ENCODE peak calls at places on chromosomes 2 and 18, in seven cellular contexts. One of them, this sample, is unnamed.

GRCh38 chr2:68302281-68302680 is 17.5 kb downstream of the CNRIP1 start:
- DNase-seq in anterior cingulate cortex: no peak
- DNase-seq in IMR-90: peak; percentile 39
- DNase-seq in SW 1271: no peak
- DNase-seq in activated CD4-positive, CD25-positive, alpha-beta regulatory T cell treated with anti-CD3 and anti-CD28 coated beads, Interleukin-2, amount 50 U/mL, for 72 hours: no peak
- DNase-seq in pons: no peak
- DNase-seq in NCI-H345: no peak
- DNase-seq in this sample: no peak

GRCh38 chr18:69291755-69292154 is 108.9 kb upstream of the DOK6 start:
- DNase-seq in SW 1271: no peak
- DNase-seq in pons: no peak
- DNase-seq in activated CD4-positive, CD25-positive, alpha-beta regulatory T cell treated with anti-CD3 and anti-CD28 coated beads, Interleukin-2, amount 50 U/mL, for 72 hours: no peak
- DNase-seq in NCI-H345: no peak
- DNase-seq in anterior cingulate cortex: no peak
- DNase-seq in IMR-90: no peak
- DNase-seq in this sample: no peak

GRCh38 chr18:50812834-50813233 is 7.0 kb downstream of the MRO start:
- DNase-seq in NCI-H345: no peak
- DNase-seq in IMR-90: no peak
- DNase-seq in activated CD4-positive, CD25-positive, alpha-beta regulatory T cell treated with anti-CD3 and anti-CD28 coated beads, Interleukin-2, amount 50 U/mL, for 72 hours: no peak
- DNase-seq in pons: no peak
- DNase-seq in anterior cingulate cortex: no peak
- DNase-seq in SW 1271: no peak
- DNase-seq in this sample: no peak

GRCh38 chr2:47034973-47035609 is 119.5 kb upstream of the MCFD2 start:
- DNase-seq in NCI-H345: no peak
- DNase-seq in activated CD4-positive, CD25-positive, alpha-beta regulatory T cell treated with anti-CD3 and anti-CD28 coated beads, Interleukin-2, amount 50 U/mL, for 72 hours: no peak
- DNase-seq in SW 1271: no peak
- DNase-seq in IMR-90: no peak
- DNase-seq in pons: peak; percentile 79
- DNase-seq in anterior cingulate cortex: no peak
- DNase-seq in this sample: peak; percentile 64

GRCh38 chr2:181977661-181978350 is 7.8 kb upstream of the PPP1R1C start:
- DNase-seq in anterior cingulate cortex: no peak
- DNase-seq in activated CD4-positive, CD25-positive, alpha-beta regulatory T cell treated with anti-CD3 and anti-CD28 coated beads, Interleukin-2, amount 50 U/mL, for 72 hours: no peak
- DNase-seq in IMR-90: peak; percentile 76
- DNase-seq in NCI-H345: no peak
- DNase-seq in pons: no peak
- DNase-seq in SW 1271: no peak
- DNase-seq in this sample: no peak

GRCh38 chr2:19026156-19026660 is 332.2 kb downstream of the OSR1 start:
- DNase-seq in IMR-90: no peak
- DNase-seq in NCI-H345: no peak
- DNase-seq in pons: no peak
- DNase-seq in activated CD4-positive, CD25-positive, alpha-beta regulatory T cell treated with anti-CD3 and anti-CD28 coated beads, Interleukin-2, amount 50 U/mL, for 72 hours: no peak
- DNase-seq in SW 1271: no peak
- DNase-seq in anterior cingulate cortex: no peak
- DNase-seq in this sample: no peak

GRCh38 chr2:217839073-217839749 is 163.6 kb downstream of the TNS1 start:
- DNase-seq in SW 1271: no peak
- DNase-seq in anterior cingulate cortex: no peak
- DNase-seq in NCI-H345: no peak
- DNase-seq in IMR-90: no peak
- DNase-seq in activated CD4-positive, CD25-positive, alpha-beta regulatory T cell treated with anti-CD3 and anti-CD28 coated beads, Interleukin-2, amount 50 U/mL, for 72 hours: no peak
- DNase-seq in pons: no peak
- DNase-seq in this sample: no peak

GRCh38 chr2:15631883-15632282 is 40.2 kb downstream of the DDX1 start:
- DNase-seq in pons: no peak
- DNase-seq in NCI-H345: no peak
- DNase-seq in anterior cingulate cortex: no peak
- DNase-seq in SW 1271: no peak
- DNase-seq in activated CD4-positive, CD25-positive, alpha-beta regulatory T cell treated with anti-CD3 and anti-CD28 coated beads, Interleukin-2, amount 50 U/mL, for 72 hours: no peak
- DNase-seq in IMR-90: no peak
- DNase-seq in this sample: no peak

GRCh38 chr18:45562567-45563479 is 52.5 kb upstream of the SLC14A2 start:
- DNase-seq in pons: no peak
- DNase-seq in IMR-90: no peak
- DNase-seq in SW 1271: no peak
- DNase-seq in NCI-H345: no peak
- DNase-seq in anterior cingulate cortex: no peak
- DNase-seq in activated CD4-positive, CD25-positive, alpha-beta regulatory T cell treated with anti-CD3 and anti-CD28 coated beads, Interleukin-2, amount 50 U/mL, for 72 hours: no peak
- DNase-seq in this sample: no peak

GRCh38 chr2:138086556-138086955 is 122.3 kb downstream of the HNMT start:
- DNase-seq in anterior cingulate cortex: no peak
- DNase-seq in NCI-H345: no peak
- DNase-seq in pons: no peak
- DNase-seq in activated CD4-positive, CD25-positive, alpha-beta regulatory T cell treated with anti-CD3 and anti-CD28 coated beads, Interleukin-2, amount 50 U/mL, for 72 hours: no peak
- DNase-seq in IMR-90: peak; percentile 51
- DNase-seq in SW 1271: no peak
- DNase-seq in this sample: no peak

GRCh38 chr2:208072250-208072892 is 47.0 kb upstream of the PLEKHM3 start:
- DNase-seq in activated CD4-positive, CD25-positive, alpha-beta regulatory T cell treated with anti-CD3 and anti-CD28 coated beads, Interleukin-2, amount 50 U/mL, for 72 hours: peak; percentile 41
- DNase-seq in anterior cingulate cortex: no peak
- DNase-seq in SW 1271: no peak
- DNase-seq in NCI-H345: peak; percentile 51
- DNase-seq in pons: peak; percentile 64
- DNase-seq in IMR-90: peak; percentile 72
- DNase-seq in this sample: peak; percentile 83

GRCh38 chr2:130380096-130380934 is 24.5 kb downstream of the PTPN18 start:
- DNase-seq in pons: no peak
- DNase-seq in IMR-90: no peak
- DNase-seq in activated CD4-positive, CD25-positive, alpha-beta regulatory T cell treated with anti-CD3 and anti-CD28 coated beads, Interleukin-2, amount 50 U/mL, for 72 hours: no peak
- DNase-seq in anterior cingulate cortex: no peak
- DNase-seq in SW 1271: no peak
- DNase-seq in NCI-H345: no peak
- DNase-seq in this sample: peak; percentile 66

GRCh38 chr2:190837417-190837816 is 43.2 kb upstream of the GLS start:
- DNase-seq in IMR-90: peak; percentile 48
- DNase-seq in NCI-H345: no peak
- DNase-seq in pons: peak; percentile 78
- DNase-seq in activated CD4-positive, CD25-positive, alpha-beta regulatory T cell treated with anti-CD3 and anti-CD28 coated beads, Interleukin-2, amount 50 U/mL, for 72 hours: no peak
- DNase-seq in SW 1271: no peak
- DNase-seq in anterior cingulate cortex: no peak
- DNase-seq in this sample: no peak

GRCh38 chr2:177646241-177646640 is 253.7 kb downstream of the AGPS start:
- DNase-seq in pons: no peak
- DNase-seq in anterior cingulate cortex: no peak
- DNase-seq in SW 1271: no peak
- DNase-seq in IMR-90: no peak
- DNase-seq in activated CD4-positive, CD25-positive, alpha-beta regulatory T cell treated with anti-CD3 and anti-CD28 coated beads, Interleukin-2, amount 50 U/mL, for 72 hours: no peak
- DNase-seq in NCI-H345: no peak
- DNase-seq in this sample: no peak

GRCh38 chr2:10926191-10926830 is 14.6 kb downstream of the KCNF1 start:
- DNase-seq in IMR-90: no peak
- DNase-seq in pons: no peak
- DNase-seq in anterior cingulate cortex: no peak
- DNase-seq in SW 1271: no peak
- DNase-seq in activated CD4-positive, CD25-positive, alpha-beta regulatory T cell treated with anti-CD3 and anti-CD28 coated beads, Interleukin-2, amount 50 U/mL, for 72 hours: no peak
- DNase-seq in NCI-H345: no peak
- DNase-seq in this sample: no peak

GRCh38 chr2:170101789-170102188 is 76.2 kb upstream of the MYO3B start:
- DNase-seq in SW 1271: no peak
- DNase-seq in IMR-90: no peak
- DNase-seq in pons: no peak
- DNase-seq in NCI-H345: no peak
- DNase-seq in activated CD4-positive, CD25-positive, alpha-beta regulatory T cell treated with anti-CD3 and anti-CD28 coated beads, Interleukin-2, amount 50 U/mL, for 72 hours: no peak
- DNase-seq in anterior cingulate cortex: no peak
- DNase-seq in this sample: no peak

GRCh38 chr18:48136051-48136543 is 205.6 kb upstream of the SMAD2 start:
- DNase-seq in activated CD4-positive, CD25-positive, alpha-beta regulatory T cell treated with anti-CD3 and anti-CD28 coated beads, Interleukin-2, amount 50 U/mL, for 72 hours: no peak
- DNase-seq in pons: no peak
- DNase-seq in anterior cingulate cortex: no peak
- DNase-seq in IMR-90: no peak
- DNase-seq in SW 1271: no peak
- DNase-seq in NCI-H345: peak; percentile 25
- DNase-seq in this sample: no peak

GRCh38 chr2:237694423-237695194 is 67.2 kb downstream of the LRRFIP1 start:
- DNase-seq in SW 1271: no peak
- DNase-seq in NCI-H345: no peak
- DNase-seq in pons: no peak
- DNase-seq in IMR-90: no peak
- DNase-seq in activated CD4-positive, CD25-positive, alpha-beta regulatory T cell treated with anti-CD3 and anti-CD28 coated beads, Interleukin-2, amount 50 U/mL, for 72 hours: no peak
- DNase-seq in anterior cingulate cortex: no peak
- DNase-seq in this sample: peak; percentile 88

GRCh38 chr18:48931680-48932461 is 18.9 kb downstream of the SMAD7 start:
- DNase-seq in anterior cingulate cortex: no peak
- DNase-seq in pons: no peak
- DNase-seq in IMR-90: no peak
- DNase-seq in SW 1271: no peak
- DNase-seq in NCI-H345: no peak
- DNase-seq in activated CD4-positive, CD25-positive, alpha-beta regulatory T cell treated with anti-CD3 and anti-CD28 coated beads, Interleukin-2, amount 50 U/mL, for 72 hours: peak; percentile 40
- DNase-seq in this sample: peak; percentile 37

GRCh38 chr18:60413944-60414547 is 41.5 kb upstream of the MC4R start:
- DNase-seq in SW 1271: no peak
- DNase-seq in NCI-H345: peak; percentile 7
- DNase-seq in activated CD4-positive, CD25-positive, alpha-beta regulatory T cell treated with anti-CD3 and anti-CD28 coated beads, Interleukin-2, amount 50 U/mL, for 72 hours: no peak
- DNase-seq in IMR-90: peak; percentile 7
- DNase-seq in pons: no peak
- DNase-seq in anterior cingulate cortex: no peak
- DNase-seq in this sample: peak; percentile 26